ENCODE peak calls at places on chromosomes 3 and 15, in nine cellular contexts. C is transverse colon, G is suprapubic skin, D is Peyer's patch, K is HepG2, A is prostate gland, B is uterus, V is thyroid gland, U is spleen. X is an unnamed sample.

GRCh38 chr3:195297446-195297845 is 26.5 kb upstream of the XXYLT1 start:
- DNase-seq in C (no peak), G (no peak), D (no peak), K (no peak), A (no peak), B (no peak), V (no peak), U (no peak), X (no peak)

GRCh38 chr15:65375871-65376552 is 1.8 kb downstream of the IGDCC3 start:
- DNase-seq in C (no peak), G (peak), D (no peak), K (no peak), A (no peak), B (no peak), V (peak), U (peak), X (no peak)

GRCh38 chr15:73872370-73872769 is 994 bp upstream of the TBC1D21 start:
- DNase-seq in C (no peak), G (no peak), D (no peak), K (no peak), A (no peak), B (no peak), V (no peak), U (no peak), X (no peak)

GRCh38 chr3:89876116-89876515 is 768.7 kb downstream of the EPHA3 start:
- DNase-seq in C (no peak), G (no peak), D (no peak), K (no peak), A (no peak), B (no peak), V (no peak), U (no peak), X (no peak)

GRCh38 chr3:108202834-108203233 is 19.4 kb downstream of the IFT57 start:
- DNase-seq in C (peak), G (no peak), D (no peak), K (no peak), A (no peak), B (no peak), V (no peak), U (no peak), X (no peak)

GRCh38 chr3:53254810-53255359 is 937 bp downstream of the TKT start:
- DNase-seq in C (peak), G (peak), D (peak), K (no peak), A (peak), B (peak), V (peak), U (peak), X (no peak)

GRCh38 chr15:65832549-65833364 is 36.5 kb upstream of the RAB11A start:
- DNase-seq in C (peak), G (peak), D (peak), K (peak), A (peak), B (peak), V (peak), U (peak), X (peak)

GRCh38 chr3:125613204-125613603 is 17.9 kb upstream of the OSBPL11 start:
- DNase-seq in C (no peak), G (no peak), D (no peak), K (no peak), A (no peak), B (no peak), V (no peak), U (no peak), X (no peak)

GRCh38 chr15:65569728-65570127 is 39.5 kb downstream of the HACD3 start:
- DNase-seq in C (no peak), G (no peak), D (no peak), K (no peak), A (peak), B (no peak), V (no peak), U (no peak), X (no peak)

GRCh38 chr3:138450181-138450580 is 15.8 kb downstream of the ESYT3 start:
- DNase-seq in C (no peak), G (no peak), D (peak), K (no peak), A (no peak), B (no peak), V (no peak), U (peak), X (no peak)

GRCh38 chr15:73570355-73571032 is 62.7 kb downstream of the NPTN start:
- DNase-seq in C (no peak), G (no peak), D (no peak), K (no peak), A (no peak), B (no peak), V (no peak), U (no peak), X (no peak)

DNA sequence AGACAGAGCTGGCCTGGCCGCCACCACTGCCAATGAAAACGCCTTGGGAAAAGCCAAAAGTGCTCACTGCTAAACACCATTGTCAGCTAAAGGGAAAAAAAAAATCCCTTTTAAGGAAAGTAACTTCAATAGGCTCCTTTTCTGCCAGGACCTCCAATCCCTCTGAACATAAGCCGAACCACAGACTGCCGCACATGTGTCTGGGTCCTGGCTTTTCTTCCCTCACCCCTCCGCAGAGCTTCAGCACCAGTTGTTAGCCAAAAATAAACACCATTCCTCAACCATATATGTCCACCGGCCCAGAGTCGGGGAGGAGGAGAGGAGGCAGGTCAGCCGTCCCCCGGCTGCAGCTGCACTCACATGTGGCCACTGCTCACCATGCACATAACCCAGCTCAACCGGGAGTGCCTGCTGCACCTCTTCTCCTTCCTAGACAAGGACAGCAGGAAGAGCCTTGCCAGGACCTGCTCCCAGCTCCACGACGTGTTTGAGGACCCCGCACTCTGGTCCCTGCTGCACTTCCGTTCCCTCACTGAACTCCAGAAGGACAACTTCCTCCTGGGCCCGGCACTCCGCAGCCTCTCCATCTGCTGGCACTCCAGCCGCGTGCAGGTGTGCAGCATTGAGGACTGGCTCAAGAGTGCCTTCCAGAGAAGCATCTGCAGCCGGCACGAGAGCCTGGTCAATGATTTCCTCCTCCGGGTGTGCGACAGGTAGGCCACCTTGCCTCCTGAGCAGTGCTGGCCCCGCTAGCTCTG is at the start of gene FBXL22:
- DNase-seq in C (peak), G (no peak), D (no peak), K (no peak), A (peak), B (peak), V (no peak), U (no peak), X (peak)
- TF ChIP-seq POLR2A in C (peak), G (no peak), D (no peak), K (no peak), A (no peak), B (no peak), V (no peak), U (no peak), X (no peak)

DNA sequence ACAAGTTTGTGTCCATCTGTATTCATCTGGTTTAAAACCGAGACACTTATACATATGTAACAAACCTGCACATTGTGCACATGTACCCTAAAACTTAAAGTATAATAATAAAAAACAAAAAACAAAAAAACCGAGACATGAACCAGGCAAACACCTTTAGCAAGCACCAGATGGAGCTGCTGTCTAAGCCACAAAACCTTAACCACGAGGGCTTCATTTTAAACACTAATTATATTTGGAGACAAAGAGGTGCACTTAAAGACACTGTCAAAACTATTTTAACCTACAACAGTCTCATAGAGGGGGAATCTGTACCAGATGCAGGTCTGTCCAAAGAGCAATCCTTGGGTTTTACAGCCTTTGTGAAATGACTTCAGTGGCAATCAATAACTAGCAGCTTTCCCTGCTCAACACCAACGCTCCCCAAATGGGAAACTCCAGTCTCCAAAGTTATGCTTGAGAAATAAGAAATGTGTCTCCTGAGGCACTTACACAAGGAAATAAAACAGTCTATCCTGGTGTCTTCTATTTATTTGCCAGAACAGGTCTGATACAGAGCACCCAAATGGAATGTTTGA is 115.7 kb upstream of the TSPAN3 start:
- DNase-seq in C (no peak), G (no peak), D (no peak), K (no peak), A (no peak), B (no peak), V (no peak), U (no peak), X (no peak)
- TF ChIP-seq CTCF in C (peak), G (peak), D (peak), K (peak), A (peak), B (peak), V (peak), U (peak), X (peak)

GRCh38 chr3:194134231-194134756 is 1.7 kb upstream of the HES1 start:
- DNase-seq in C (peak), G (peak), D (peak), K (no peak), A (peak), B (no peak), V (peak), U (peak), X (peak)

GRCh38 chr3:194135806-194136518 is at the start of gene HES1:
- DNase-seq in C (peak), G (peak), D (peak), K (peak), A (peak), B (peak), V (peak), U (peak), X (peak)

GRCh38 chr3:194133661-194134230 is 2.2 kb upstream of the HES1 start:
- DNase-seq in C (peak), G (peak), D (peak), K (peak), A (peak), B (peak), V (peak), U (no peak), X (no peak)

GRCh38 chr3:194135516-194135805 is 487 bp upstream of the HES1 start:
- DNase-seq in C (no peak), G (no peak), D (no peak), K (no peak), A (no peak), B (no peak), V (no peak), U (no peak), X (no peak)

GRCh38 chr3:194134757-194135515 is 1.0 kb upstream of the HES1 start:
- DNase-seq in C (peak), G (peak), D (peak), K (peak), A (peak), B (peak), V (peak), U (peak), X (peak)
- TF ChIP-seq POLR2A in C (peak), G (peak), D (peak), K (no peak), A (peak), B (peak), V (no peak), U (no peak), X (peak)

GRCh38 chr3:110881069-110881468 is 190.5 kb upstream of the NECTIN3 start:
- DNase-seq in C (peak), G (peak), D (peak), K (peak), A (peak), B (peak), V (peak), U (no peak), X (no peak)
- TF ChIP-seq CTCF in C (no peak), G (no peak), D (no peak), K (peak), A (no peak), B (no peak), V (peak), U (no peak), X (no peak)

GRCh38 chr15:74908635-74909034 is 2.0 kb upstream of the FAM219B start:
- DNase-seq in C (no peak), G (no peak), D (no peak), K (no peak), A (no peak), B (no peak), V (no peak), U (peak), X (no peak)

GRCh38 chr15:74907277-74907870 is 723 bp upstream of the FAM219B start:
- DNase-seq in C (no peak), G (no peak), D (peak), K (no peak), A (no peak), B (no peak), V (peak), U (peak), X (no peak)

GRCh38 chr15:74906193-74906449 is 530 bp downstream of the FAM219B start:
- DNase-seq in C (peak), G (peak), D (peak), K (no peak), A (peak), B (no peak), V (peak), U (no peak), X (no peak)

GRCh38 chr15:74904190-74904805 is 2.4 kb downstream of the FAM219B start:
- DNase-seq in C (no peak), G (no peak), D (no peak), K (no peak), A (no peak), B (no peak), V (no peak), U (peak), X (no peak)

GRCh38 chr15:74906450-74907276 is at the start of gene FAM219B:
- DNase-seq in C (peak), G (peak), D (peak), K (peak), A (peak), B (peak), V (peak), U (peak), X (peak)
- TF ChIP-seq POLR2A in C (peak), G (peak), D (peak), K (peak), A (peak), B (peak), V (peak), U (no peak), X (peak)

DNA sequence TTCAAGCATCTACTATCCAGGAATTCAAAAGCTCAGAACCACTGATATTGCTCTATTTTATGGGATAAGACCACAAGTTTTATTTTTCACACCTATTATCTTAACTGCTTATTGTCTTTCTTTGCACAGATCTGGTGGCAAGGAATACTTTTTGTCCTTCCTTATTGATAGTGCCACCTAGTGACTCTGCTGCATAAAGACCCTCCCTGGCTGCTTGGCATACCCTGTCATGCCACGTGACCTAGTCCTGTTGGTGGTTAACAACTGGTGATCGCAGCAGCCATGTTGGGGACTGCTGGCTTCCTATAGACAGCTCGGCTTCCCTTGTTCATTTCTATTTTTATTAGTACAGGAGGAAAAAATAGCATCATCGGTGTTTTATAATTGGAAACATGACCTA is 236.3 kb downstream of the MEX3B start:
- DNase-seq in C (no peak), G (no peak), D (no peak), K (peak), A (no peak), B (no peak), V (no peak), U (no peak), X (no peak)
- TF ChIP-seq CTCF in C (no peak), G (no peak), D (no peak), K (peak), A (no peak), B (no peak), V (peak), U (peak), X (peak)

GRCh38 chr3:153634683-153635082 is 472.7 kb downstream of the RAP2B start:
- DNase-seq in C (no peak), G (no peak), D (no peak), K (no peak), A (no peak), B (no peak), V (no peak), U (no peak), X (no peak)
- TF ChIP-seq POLR2A in C (no peak), G (no peak), D (no peak), K (no peak), A (no peak), B (no peak), V (no peak), U (no peak), X (no peak)

DNA sequence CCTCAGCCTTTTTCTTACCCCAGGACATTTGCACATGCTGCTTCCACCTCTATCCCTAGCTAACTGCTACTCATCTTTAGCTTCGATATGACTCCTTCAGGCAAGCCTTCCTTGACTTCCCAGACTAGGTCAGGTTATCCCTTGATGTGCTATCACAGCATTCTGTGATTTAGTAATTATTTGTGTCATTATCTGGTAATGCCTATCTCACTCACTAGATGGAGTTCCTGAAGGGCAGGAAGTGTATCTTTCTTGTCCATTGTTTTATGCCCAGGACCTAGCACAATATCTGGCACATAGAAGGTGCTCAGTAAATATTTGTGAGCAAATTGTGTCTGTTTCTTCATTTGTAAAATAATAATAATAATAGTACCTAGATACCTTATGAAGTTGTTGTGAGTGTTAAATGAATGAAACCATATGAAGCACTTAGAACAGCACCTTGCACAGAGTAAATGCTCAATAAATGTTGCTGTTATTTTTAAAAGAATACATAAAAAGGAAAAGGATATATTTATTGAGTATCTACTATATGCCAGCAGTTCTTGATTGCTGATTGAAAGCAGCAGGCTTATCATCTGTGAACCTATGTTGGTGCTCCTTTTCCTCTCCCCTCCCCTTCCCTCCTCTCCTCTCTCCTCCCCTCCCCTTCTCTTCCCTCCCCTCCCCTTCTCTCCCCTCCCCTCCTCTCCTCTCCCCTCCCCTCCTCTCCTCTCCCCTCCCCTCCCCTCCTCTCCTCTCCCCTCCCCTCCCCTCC is 31.5 kb downstream of the SQOR start:
- DNase-seq in C (no peak), G (no peak), D (no peak), K (no peak), A (no peak), B (no peak), V (no peak), U (no peak), X (no peak)
- TF ChIP-seq CTCF in C (no peak), G (no peak), D (no peak), K (no peak), A (no peak), B (no peak), V (no peak), U (no peak), X (no peak)

X was measured in esophagus muscularis mucosa.